ENCODE peak calls at places on chromosome 3, in six cellular contexts. One of them, this sample, is unnamed.

GRCh38 chr3:107685383-107685782 is 162.6 kb downstream of the BBX start:
- DNase-seq in A549: no peak
- DNase-seq in transverse colon: no peak
- DNase-seq in K562: no peak
- DNase-seq in ovary: no peak
- DNase-seq in stomach: no peak
- DNase-seq in this sample: no peak

GRCh38 chr3:129552287-129553050 is 9.5 kb downstream of the H1-8 start:
- DNase-seq in stomach: no peak
- DNase-seq in ovary: no peak
- DNase-seq in A549: no peak
- DNase-seq in K562: no peak
- DNase-seq in transverse colon: no peak
- DNase-seq in this sample: no peak

GRCh38 chr3:172511783-172512357 is 11.4 kb downstream of the TNFSF10 start:
- DNase-seq in K562: no peak
- DNase-seq in A549: no peak
- DNase-seq in stomach: no peak
- DNase-seq in ovary: no peak
- DNase-seq in transverse colon: no peak
- DNase-seq in this sample: no peak

GRCh38 chr3:112302881-112303761 is 9.1 kb upstream of the SLC9C1 start:
- DNase-seq in A549: no peak
- DNase-seq in ovary: no peak
- DNase-seq in stomach: no peak
- DNase-seq in K562: no peak
- DNase-seq in transverse colon: no peak
- DNase-seq in this sample: no peak

GRCh38 chr3:71055602-71056001 is 527.9 kb downstream of the FOXP1 start:
- DNase-seq in K562: no peak
- DNase-seq in ovary: no peak
- DNase-seq in stomach: no peak
- DNase-seq in A549: no peak
- DNase-seq in transverse colon: no peak
- DNase-seq in this sample: no peak

GRCh38 chr3:62559831-62560445 is 186.6 kb upstream of the FEZF2 start:
- DNase-seq in stomach: no peak
- DNase-seq in A549: no peak
- DNase-seq in transverse colon: no peak
- DNase-seq in ovary: no peak
- DNase-seq in K562: no peak
- DNase-seq in this sample: no peak

GRCh38 chr3:149424921-149425320 is 47.5 kb upstream of the TM4SF1 start:
- DNase-seq in K562: no peak
- DNase-seq in ovary: no peak
- DNase-seq in A549: no peak
- DNase-seq in transverse colon: no peak
- DNase-seq in stomach: no peak
- DNase-seq in this sample: no peak

GRCh38 chr3:39065197-39065596 is 13.4 kb downstream of the WDR48 start:
- DNase-seq in ovary: no peak
- DNase-seq in A549: peak
- DNase-seq in K562: peak
- DNase-seq in stomach: no peak
- DNase-seq in transverse colon: peak
- DNase-seq in this sample: no peak

GRCh38 chr3:157134620-157135191 is 25.2 kb downstream of the CCNL1 start:
- DNase-seq in K562: no peak
- DNase-seq in ovary: no peak
- DNase-seq in A549: no peak
- DNase-seq in transverse colon: no peak
- DNase-seq in stomach: peak
- DNase-seq in this sample: peak

GRCh38 chr3:18424862-18425640 is at the start of gene SATB1:
- DNase-seq in A549: no peak
- DNase-seq in ovary: peak
- DNase-seq in K562: peak
- DNase-seq in transverse colon: peak
- DNase-seq in stomach: peak
- DNase-seq in this sample: peak

GRCh38 chr3:149542375-149543312 is 68.1 kb downstream of the TM4SF4 start:
- DNase-seq in stomach: no peak
- DNase-seq in ovary: no peak
- DNase-seq in transverse colon: no peak
- DNase-seq in A549: peak
- DNase-seq in K562: no peak
- DNase-seq in this sample: peak

GRCh38 chr3:54853573-54854404 is 74.1 kb downstream of the LRTM1 start:
- DNase-seq in ovary: peak
- DNase-seq in K562: peak
- DNase-seq in stomach: peak
- DNase-seq in transverse colon: peak
- DNase-seq in A549: peak
- DNase-seq in this sample: peak

GRCh38 chr3:52798376-52798977 is 3.9 kb downstream of the ITIH3 start:
- DNase-seq in transverse colon: no peak
- DNase-seq in ovary: no peak
- DNase-seq in stomach: no peak
- DNase-seq in K562: no peak
- DNase-seq in A549: no peak
- DNase-seq in this sample: no peak

GRCh38 chr3:197456271-197457091 is 99.3 kb downstream of the BDH1 start:
- DNase-seq in stomach: peak
- DNase-seq in transverse colon: peak
- DNase-seq in A549: peak
- DNase-seq in ovary: peak
- DNase-seq in K562: peak
- DNase-seq in this sample: peak

GRCh38 chr3:151156618-151157216 is 46.3 kb downstream of the GPR171 start:
- DNase-seq in transverse colon: no peak
- DNase-seq in stomach: no peak
- DNase-seq in K562: peak
- DNase-seq in ovary: no peak
- DNase-seq in A549: peak
- DNase-seq in this sample: no peak

GRCh38 chr3:79326642-79327041 is 441.2 kb downstream of the ROBO1 start:
- DNase-seq in transverse colon: no peak
- DNase-seq in ovary: no peak
- DNase-seq in A549: no peak
- DNase-seq in stomach: no peak
- DNase-seq in K562: no peak
- DNase-seq in this sample: no peak

GRCh38 chr3:127520993-127521392 is 69.5 kb downstream of the TPRA1 start:
- DNase-seq in transverse colon: no peak
- DNase-seq in stomach: no peak
- DNase-seq in ovary: no peak
- DNase-seq in K562: no peak
- DNase-seq in A549: no peak
- DNase-seq in this sample: no peak

GRCh38 chr3:126005951-126006350 is 37.0 kb downstream of the ROPN1B start:
- DNase-seq in A549: no peak
- DNase-seq in ovary: no peak
- DNase-seq in transverse colon: no peak
- DNase-seq in K562: no peak
- DNase-seq in stomach: no peak
- DNase-seq in this sample: no peak

GRCh38 chr3:89059201-89059600 is 48.2 kb upstream of the EPHA3 start:
- DNase-seq in A549: no peak
- DNase-seq in K562: no peak
- DNase-seq in stomach: no peak
- DNase-seq in ovary: no peak
- DNase-seq in transverse colon: no peak
- DNase-seq in this sample: peak

GRCh38 chr3:124019291-124019690 is 27.4 kb upstream of the ROPN1 start:
- DNase-seq in A549: no peak
- DNase-seq in stomach: no peak
- DNase-seq in K562: no peak
- DNase-seq in ovary: no peak
- DNase-seq in transverse colon: no peak
- DNase-seq in this sample: no peak

GRCh38 chr3:11138371-11138770 is 15.9 kb upstream of the HRH1 start:
- DNase-seq in stomach: no peak
- DNase-seq in transverse colon: no peak
- DNase-seq in A549: no peak
- DNase-seq in K562: no peak
- DNase-seq in ovary: no peak
- DNase-seq in this sample: no peak

GRCh38 chr3:195097331-195098255 is 173.4 kb downstream of the XXYLT1 start:
- DNase-seq in A549: no peak
- DNase-seq in K562: no peak
- DNase-seq in transverse colon: no peak
- DNase-seq in ovary: no peak
- DNase-seq in stomach: no peak
- DNase-seq in this sample: no peak

GRCh38 chr3:184643442-184643841 is 68.4 kb downstream of the MAGEF1 start:
- DNase-seq in A549: no peak
- DNase-seq in ovary: no peak
- DNase-seq in K562: peak
- DNase-seq in transverse colon: no peak
- DNase-seq in stomach: no peak
- DNase-seq in this sample: no peak

GRCh38 chr3:58003093-58003492 is 5.1 kb upstream of the FLNB start:
- DNase-seq in K562: peak
- DNase-seq in stomach: no peak
- DNase-seq in A549: no peak
- DNase-seq in transverse colon: no peak
- DNase-seq in ovary: no peak
- DNase-seq in this sample: no peak

GRCh38 chr3:129824926-129825541 is 68.5 kb downstream of the TMCC1 start:
- DNase-seq in ovary: no peak
- DNase-seq in stomach: no peak
- DNase-seq in K562: peak
- DNase-seq in A549: peak
- DNase-seq in transverse colon: peak
- DNase-seq in this sample: peak

GRCh38 chr3:38022301-38022700 is 7.1 kb downstream of the PLCD1 start:
- DNase-seq in transverse colon: peak
- DNase-seq in stomach: no peak
- DNase-seq in K562: no peak
- DNase-seq in ovary: peak
- DNase-seq in A549: no peak
- DNase-seq in this sample: no peak
- TF ChIP-seq POLR2A in transverse colon: no peak
- TF ChIP-seq POLR2A in stomach: no peak
- TF ChIP-seq POLR2A in K562: no peak
- TF ChIP-seq POLR2A in ovary: no peak
- TF ChIP-seq POLR2A in A549: no peak
- TF ChIP-seq POLR2A in this sample: no peak

GRCh38 chr3:49257187-49257586 is 19.8 kb downstream of the C3orf62 start:
- DNase-seq in transverse colon: no peak
- DNase-seq in A549: no peak
- DNase-seq in ovary: no peak
- DNase-seq in K562: no peak
- DNase-seq in stomach: no peak
- DNase-seq in this sample: no peak
- H3K27ac ChIP-seq in transverse colon: no peak
- H3K27ac ChIP-seq in A549: no peak
- H3K27ac ChIP-seq in ovary: peak
- H3K27ac ChIP-seq in K562: no peak
- H3K27ac ChIP-seq in stomach: no peak
- H3K27ac ChIP-seq in this sample: no peak

DNA sequence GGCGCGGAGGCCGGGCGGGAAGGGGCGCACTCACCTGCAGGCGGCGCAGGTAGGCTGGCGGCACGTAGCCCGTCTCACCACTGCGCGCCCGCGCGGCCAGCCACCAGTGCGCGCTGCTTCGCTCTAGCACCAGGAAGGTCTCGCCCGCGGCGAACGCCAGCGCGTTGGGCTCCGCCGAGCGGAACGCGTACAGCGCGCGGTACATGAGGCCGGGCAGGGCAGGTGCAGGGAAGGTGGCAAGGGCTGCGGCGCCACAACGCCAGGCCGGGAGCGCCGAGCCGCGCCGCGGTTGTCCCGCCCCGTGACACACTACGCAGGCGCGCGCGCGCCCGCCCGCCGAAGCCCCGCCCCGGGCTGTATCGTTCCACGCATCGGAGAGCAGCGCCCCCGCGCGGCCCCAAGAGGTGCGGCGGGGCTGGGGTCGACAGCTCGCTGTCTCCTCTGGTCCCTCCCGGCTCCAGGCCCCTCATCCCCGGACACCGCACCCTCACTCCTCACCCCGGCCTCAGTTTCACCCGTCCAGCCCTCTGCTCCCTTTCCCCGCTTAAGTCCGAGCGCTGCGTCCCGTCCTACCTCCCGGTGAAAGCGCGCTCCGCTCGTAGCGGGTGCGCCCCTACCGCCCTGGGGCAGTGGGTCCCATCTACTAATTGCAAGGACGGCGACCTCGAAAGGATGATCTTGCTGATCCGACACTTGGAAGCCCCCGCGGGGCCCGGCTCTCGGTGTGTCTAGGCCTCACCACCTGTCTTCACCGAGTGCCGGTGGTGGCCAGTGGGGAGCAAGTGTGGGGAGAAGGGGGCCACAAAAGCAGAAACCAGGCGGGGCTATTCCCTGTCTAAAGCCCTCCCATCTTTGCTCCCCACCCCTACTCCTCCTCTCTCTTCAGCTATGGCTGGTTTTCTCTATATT is at the start of gene NCKIPSD:
- DNase-seq in K562: peak
- DNase-seq in transverse colon: peak
- DNase-seq in ovary: peak
- DNase-seq in stomach: peak
- DNase-seq in A549: peak
- DNase-seq in this sample: peak
- TF ChIP-seq POLR2A in K562: peak
- TF ChIP-seq POLR2A in transverse colon: peak
- TF ChIP-seq POLR2A in ovary: peak
- TF ChIP-seq POLR2A in stomach: no peak
- TF ChIP-seq POLR2A in A549: peak
- TF ChIP-seq POLR2A in this sample: peak

GRCh38 chr3:50164984-50165383 is 9.9 kb downstream of the SEMA3F start:
- DNase-seq in A549: no peak
- DNase-seq in ovary: no peak
- DNase-seq in K562: no peak
- DNase-seq in transverse colon: no peak
- DNase-seq in stomach: no peak
- DNase-seq in this sample: no peak
- H3K27ac ChIP-seq in A549: peak
- H3K27ac ChIP-seq in ovary: peak
- H3K27ac ChIP-seq in K562: no peak
- H3K27ac ChIP-seq in transverse colon: peak
- H3K27ac ChIP-seq in stomach: no peak
- H3K27ac ChIP-seq in this sample: no peak

GRCh38 chr3:105869982-105870381 is 1.2 kb upstream of the CBLB start:
- DNase-seq in ovary: no peak
- DNase-seq in transverse colon: no peak
- DNase-seq in K562: no peak
- DNase-seq in A549: no peak
- DNase-seq in stomach: no peak
- DNase-seq in this sample: no peak

GRCh38 chr3:105868745-105869530 is at the start of gene CBLB:
- DNase-seq in stomach: peak
- DNase-seq in A549: peak
- DNase-seq in ovary: peak
- DNase-seq in transverse colon: peak
- DNase-seq in K562: peak
- DNase-seq in this sample: peak

GRCh38 chr3:105868450-105868744 is 415 bp downstream of the CBLB start:
- DNase-seq in A549: peak
- DNase-seq in stomach: peak
- DNase-seq in ovary: peak
- DNase-seq in transverse colon: peak
- DNase-seq in K562: peak
- DNase-seq in this sample: peak

GRCh38 chr3:105867690-105868449 is 942 bp downstream of the CBLB start:
- DNase-seq in A549: no peak
- DNase-seq in transverse colon: no peak
- DNase-seq in K562: no peak
- DNase-seq in stomach: no peak
- DNase-seq in ovary: no peak
- DNase-seq in this sample: peak

GRCh38 chr3:105869531-105869833 is 670 bp upstream of the CBLB start:
- DNase-seq in A549: no peak
- DNase-seq in ovary: no peak
- DNase-seq in stomach: no peak
- DNase-seq in K562: no peak
- DNase-seq in transverse colon: no peak
- DNase-seq in this sample: no peak
- TF ChIP-seq POLR2A in A549: no peak
- TF ChIP-seq POLR2A in ovary: no peak
- TF ChIP-seq POLR2A in stomach: no peak
- TF ChIP-seq POLR2A in K562: no peak
- TF ChIP-seq POLR2A in transverse colon: no peak
- TF ChIP-seq POLR2A in this sample: peak